ENCODE peak calls at places on chromosome 16, in five cellular contexts. One of them, this sample, is unnamed.

GRCh38 chr16:1140582-1140981 is 12.3 kb upstream of the CACNA1H start:
- DNase-seq in body of pancreas: no peak
- DNase-seq in AG08395: no peak
- DNase-seq in stimulated activated CD4-positive, alpha-beta T cell treated with anti-CD3 and anti-CD28 coated beads, TNF-alpha, amount 100 ng/mL, for 4 hours: no peak
- DNase-seq in astrocyte of the cerebellum: no peak
- DNase-seq in this sample: no peak

GRCh38 chr16:49698931-49699715 is 156.8 kb downstream of the ZNF423 start:
- DNase-seq in body of pancreas: no peak
- DNase-seq in AG08395: no peak
- DNase-seq in stimulated activated CD4-positive, alpha-beta T cell treated with anti-CD3 and anti-CD28 coated beads, TNF-alpha, amount 100 ng/mL, for 4 hours: no peak
- DNase-seq in astrocyte of the cerebellum: no peak
- DNase-seq in this sample: no peak

GRCh38 chr16:80718480-80719220 is 85.7 kb downstream of the CDYL2 start:
- DNase-seq in body of pancreas: peak; percentile 81
- DNase-seq in AG08395: peak; percentile 18
- DNase-seq in stimulated activated CD4-positive, alpha-beta T cell treated with anti-CD3 and anti-CD28 coated beads, TNF-alpha, amount 100 ng/mL, for 4 hours: no peak
- DNase-seq in astrocyte of the cerebellum: peak; percentile 37
- DNase-seq in this sample: no peak

GRCh38 chr16:65121870-65122723 is at the start of gene CDH11:
- DNase-seq in body of pancreas: peak; percentile 16
- DNase-seq in AG08395: peak; percentile 82
- DNase-seq in stimulated activated CD4-positive, alpha-beta T cell treated with anti-CD3 and anti-CD28 coated beads, TNF-alpha, amount 100 ng/mL, for 4 hours: no peak
- DNase-seq in astrocyte of the cerebellum: peak; percentile 53
- DNase-seq in this sample: no peak

GRCh38 chr16:20803192-20803560 is 3.1 kb downstream of the ERI2 start:
- DNase-seq in body of pancreas: no peak
- DNase-seq in AG08395: no peak
- DNase-seq in stimulated activated CD4-positive, alpha-beta T cell treated with anti-CD3 and anti-CD28 coated beads, TNF-alpha, amount 100 ng/mL, for 4 hours: no peak
- DNase-seq in astrocyte of the cerebellum: no peak
- DNase-seq in this sample: no peak

GRCh38 chr16:79542196-79542859 is 58.2 kb downstream of the MAF start:
- DNase-seq in body of pancreas: no peak
- DNase-seq in AG08395: no peak
- DNase-seq in stimulated activated CD4-positive, alpha-beta T cell treated with anti-CD3 and anti-CD28 coated beads, TNF-alpha, amount 100 ng/mL, for 4 hours: no peak
- DNase-seq in astrocyte of the cerebellum: no peak
- DNase-seq in this sample: no peak

GRCh38 chr16:3188925-3189825 is 1.2 kb downstream of the OR1F1 start:
- DNase-seq in body of pancreas: no peak
- DNase-seq in AG08395: peak; percentile 48
- DNase-seq in stimulated activated CD4-positive, alpha-beta T cell treated with anti-CD3 and anti-CD28 coated beads, TNF-alpha, amount 100 ng/mL, for 4 hours: no peak
- DNase-seq in astrocyte of the cerebellum: no peak
- DNase-seq in this sample: no peak

GRCh38 chr16:66692341-66692740 is 4.2 kb downstream of the CMTM4 start:
- DNase-seq in body of pancreas: no peak
- DNase-seq in AG08395: no peak
- DNase-seq in stimulated activated CD4-positive, alpha-beta T cell treated with anti-CD3 and anti-CD28 coated beads, TNF-alpha, amount 100 ng/mL, for 4 hours: no peak
- DNase-seq in astrocyte of the cerebellum: no peak
- DNase-seq in this sample: no peak

GRCh38 chr16:88352261-88353200 is 30.2 kb upstream of the ZNF469 start:
- DNase-seq in body of pancreas: no peak
- DNase-seq in AG08395: no peak
- DNase-seq in stimulated activated CD4-positive, alpha-beta T cell treated with anti-CD3 and anti-CD28 coated beads, TNF-alpha, amount 100 ng/mL, for 4 hours: no peak
- DNase-seq in astrocyte of the cerebellum: no peak
- DNase-seq in this sample: no peak

GRCh38 chr16:88539652-88540345 is 30.4 kb upstream of the ZC3H18 start:
- DNase-seq in body of pancreas: peak; percentile 63
- DNase-seq in AG08395: no peak
- DNase-seq in stimulated activated CD4-positive, alpha-beta T cell treated with anti-CD3 and anti-CD28 coated beads, TNF-alpha, amount 100 ng/mL, for 4 hours: no peak
- DNase-seq in astrocyte of the cerebellum: no peak
- DNase-seq in this sample: no peak

GRCh38 chr16:6732166-6732565 is 600.5 kb upstream of the RBFOX1 start:
- DNase-seq in body of pancreas: no peak
- DNase-seq in AG08395: no peak
- DNase-seq in stimulated activated CD4-positive, alpha-beta T cell treated with anti-CD3 and anti-CD28 coated beads, TNF-alpha, amount 100 ng/mL, for 4 hours: no peak
- DNase-seq in astrocyte of the cerebellum: no peak
- DNase-seq in this sample: no peak

GRCh38 chr16:67966549-67967182 is 1.8 kb downstream of the SLC12A4 start:
- DNase-seq in body of pancreas: no peak
- DNase-seq in AG08395: peak; percentile 80
- DNase-seq in stimulated activated CD4-positive, alpha-beta T cell treated with anti-CD3 and anti-CD28 coated beads, TNF-alpha, amount 100 ng/mL, for 4 hours: no peak
- DNase-seq in astrocyte of the cerebellum: no peak
- DNase-seq in this sample: no peak

GRCh38 chr16:89322381-89323119 is 105.0 kb downstream of the ZNF778 start:
- DNase-seq in body of pancreas: no peak
- DNase-seq in AG08395: peak; percentile 53
- DNase-seq in stimulated activated CD4-positive, alpha-beta T cell treated with anti-CD3 and anti-CD28 coated beads, TNF-alpha, amount 100 ng/mL, for 4 hours: no peak
- DNase-seq in astrocyte of the cerebellum: peak; percentile 69
- DNase-seq in this sample: no peak

GRCh38 chr16:71360378-71360777 is 1.9 kb downstream of the CALB2 start:
- DNase-seq in body of pancreas: no peak
- DNase-seq in AG08395: peak; percentile 95
- DNase-seq in stimulated activated CD4-positive, alpha-beta T cell treated with anti-CD3 and anti-CD28 coated beads, TNF-alpha, amount 100 ng/mL, for 4 hours: no peak
- DNase-seq in astrocyte of the cerebellum: peak; percentile 69
- DNase-seq in this sample: no peak

GRCh38 chr16:17439580-17439979 is 31.2 kb downstream of the XYLT1 start:
- DNase-seq in body of pancreas: no peak
- DNase-seq in AG08395: no peak
- DNase-seq in stimulated activated CD4-positive, alpha-beta T cell treated with anti-CD3 and anti-CD28 coated beads, TNF-alpha, amount 100 ng/mL, for 4 hours: no peak
- DNase-seq in astrocyte of the cerebellum: no peak
- DNase-seq in this sample: no peak

GRCh38 chr16:50555892-50556673 is 7.9 kb downstream of the NKD1 start:
- DNase-seq in body of pancreas: no peak
- DNase-seq in AG08395: no peak
- DNase-seq in stimulated activated CD4-positive, alpha-beta T cell treated with anti-CD3 and anti-CD28 coated beads, TNF-alpha, amount 100 ng/mL, for 4 hours: no peak
- DNase-seq in astrocyte of the cerebellum: no peak
- DNase-seq in this sample: no peak

GRCh38 chr16:87127061-87127765 is 190.0 kb downstream of the C16orf95 start:
- DNase-seq in body of pancreas: peak; percentile 29
- DNase-seq in AG08395: peak; percentile 27
- DNase-seq in stimulated activated CD4-positive, alpha-beta T cell treated with anti-CD3 and anti-CD28 coated beads, TNF-alpha, amount 100 ng/mL, for 4 hours: no peak
- DNase-seq in astrocyte of the cerebellum: no peak
- DNase-seq in this sample: no peak

GRCh38 chr16:69077251-69077650 is 28.2 kb upstream of the HAS3 start:
- DNase-seq in body of pancreas: no peak
- DNase-seq in AG08395: no peak
- DNase-seq in stimulated activated CD4-positive, alpha-beta T cell treated with anti-CD3 and anti-CD28 coated beads, TNF-alpha, amount 100 ng/mL, for 4 hours: no peak
- DNase-seq in astrocyte of the cerebellum: no peak
- DNase-seq in this sample: no peak

GRCh38 chr16:89187337-89188063 is 12.8 kb downstream of the SLC22A31 start:
- DNase-seq in body of pancreas: no peak
- DNase-seq in AG08395: no peak
- DNase-seq in stimulated activated CD4-positive, alpha-beta T cell treated with anti-CD3 and anti-CD28 coated beads, TNF-alpha, amount 100 ng/mL, for 4 hours: no peak
- DNase-seq in astrocyte of the cerebellum: no peak
- DNase-seq in this sample: no peak

GRCh38 chr16:77364770-77365169 is 70.1 kb downstream of the ADAMTS18 start:
- DNase-seq in body of pancreas: no peak
- DNase-seq in AG08395: no peak
- DNase-seq in stimulated activated CD4-positive, alpha-beta T cell treated with anti-CD3 and anti-CD28 coated beads, TNF-alpha, amount 100 ng/mL, for 4 hours: no peak
- DNase-seq in astrocyte of the cerebellum: no peak
- DNase-seq in this sample: no peak